ENCODE peak calls at places on chromosomes 16 and 17, in six cellular contexts. J, I, B, Y, L and N are unnamed samples. For H3K4me1, the result is how much of the 10 kb centered on the place peaks cover.

GRCh38 chr16:27642753-27643152 is 92.8 kb downstream of the KATNIP start:
- DNase-seq in I (no peak), L (peak), B (peak), Y (no peak), J (peak), N (no peak)

GRCh38 chr17:30323262-30323894 is 10.5 kb downstream of the TMIGD1 start:
- DNase-seq in Y (no peak), L (no peak), J (no peak), I (peak), B (no peak), N (no peak)

GRCh38 chr16:30985401-30986128 is 558 bp downstream of the HSD3B7 start:
- DNase-seq in B (peak), Y (peak), J (peak), I (peak), L (peak), N (peak)

GRCh38 chr17:44408786-44409185 is 19.3 kb upstream of the ITGA2B start:
- DNase-seq in L (no peak), Y (no peak), B (no peak), J (no peak), I (no peak), N (no peak)

GRCh38 chr16:87117936-87118335 is 199.3 kb downstream of the C16orf95 start:
- DNase-seq in J (no peak), I (no peak), L (no peak), B (no peak), Y (no peak), N (no peak)

GRCh38 chr17:38939987-38940386 is 14.6 kb downstream of the LASP1NB start:
- DNase-seq in Y (no peak), L (no peak), J (no peak), I (no peak), B (no peak), N (no peak)

GRCh38 chr17:81097943-81098308 is 63.0 kb downstream of the BAIAP2 start:
- DNase-seq in L (no peak), Y (no peak), J (no peak), B (no peak), I (peak), N (no peak)

GRCh38 chr17:39979865-39980401 is 674 bp upstream of the PSMD3 start:
- DNase-seq in B (peak), L (peak), I (peak), Y (no peak), J (peak), N (peak)

GRCh38 chr16:84662471-84662870 is 14.2 kb downstream of the KLHL36 start:
- DNase-seq in Y (no peak), B (no peak), L (no peak), J (no peak), I (no peak), N (no peak)

GRCh38 chr16:89918453-89919347 is at the start of gene MC1R:
- DNase-seq in L (peak), J (no peak), Y (no peak), B (peak), I (no peak), N (peak)

GRCh38 chr17:45896803-45897693 is 2.7 kb downstream of the MAPT start:
- DNase-seq in J (no peak), I (no peak), L (peak), Y (no peak), B (peak), N (no peak)

GRCh38 chr17:46031920-46032319 is 32.9 kb downstream of the STH start:
- DNase-seq in L (no peak), Y (no peak), I (no peak), B (no peak), J (no peak), N (no peak)

GRCh38 chr17:1229354-1229890 is 40.8 kb upstream of the BHLHA9 start:
- DNase-seq in Y (no peak), J (peak), L (peak), I (peak), B (peak), N (peak)

GRCh38 chr16:9070295-9070694 is 21.1 kb upstream of the HAPSTR1 start:
- DNase-seq in I (no peak), L (no peak), J (no peak), Y (no peak), B (no peak), N (no peak)

GRCh38 chr16:4513086-4513860 is 25.3 kb downstream of the CDIP1 start:
- DNase-seq in L (no peak), I (no peak), B (no peak), J (no peak), Y (no peak), N (no peak)

GRCh38 chr17:2637422-2637821 is 44.0 kb downstream of the PAFAH1B1 start:
- DNase-seq in I (no peak), L (no peak), J (no peak), Y (no peak), B (no peak), N (no peak)

GRCh38 chr16:47499700-47500264 is 38.7 kb downstream of the PHKB start:
- DNase-seq in L (no peak), J (no peak), Y (no peak), B (no peak), I (no peak), N (no peak)

GRCh38 chr16:1288813-1289479 is 20.5 kb upstream of the UBE2I start:
- DNase-seq in J (no peak), L (peak), Y (no peak), B (peak), I (no peak), N (no peak)

GRCh38 chr16:24670623-24671454 is 58.6 kb upstream of the TNRC6A start:
- DNase-seq in I (peak), Y (peak), B (peak), J (peak), L (peak), N (peak)

GRCh38 chr17:75219815-75220214 is 14.3 kb downstream of the NUP85 start:
- DNase-seq in L (no peak), B (no peak), I (no peak), Y (no peak), J (no peak), N (no peak)

GRCh38 chr17:81354944-81355327 is 40.3 kb upstream of the BAHCC1 start:
- DNase-seq in Y (peak), L (no peak), B (no peak), J (no peak), I (no peak), N (no peak)

GRCh38 chr16:29649560-29650494 is 13.2 kb upstream of the SPN start:
- DNase-seq in J (no peak), L (no peak), B (peak), I (no peak), Y (no peak), N (no peak)

GRCh38 chr17:8366231-8366630 is 10.3 kb downstream of the KRABD2 start:
- DNase-seq in Y (no peak), J (no peak), B (no peak), L (no peak), I (no peak), N (no peak)

GRCh38 chr16:84058664-84059063 is 16.1 kb upstream of the SLC38A8 start:
- DNase-seq in Y (no peak), B (no peak), L (no peak), I (no peak), J (peak), N (no peak)

GRCh38 chr17:45050680-45051059 is 762 bp downstream of the DCAKD start:
- DNase-seq in Y (no peak), J (no peak), I (peak), B (peak), L (peak), N (peak)

GRCh38 chr17:51091635-51092034 is 29.0 kb downstream of the SPAG9 start:
- DNase-seq in Y (no peak), L (no peak), I (no peak), J (no peak), B (no peak), N (no peak)

GRCh38 chr16:87419971-87420370 is 27.8 kb downstream of the MAP1LC3B start:
- DNase-seq in Y (no peak), B (no peak), I (no peak), L (no peak), J (no peak), N (no peak)

GRCh38 chr16:57514891-57515600 is 21.3 kb downstream of the CCDC102A start:
- DNase-seq in Y (no peak), L (peak), I (no peak), J (no peak), B (no peak), N (peak)

GRCh38 chr17:37787055-37787720 is 42.3 kb upstream of the HNF1B start:
- DNase-seq in B (no peak), I (peak), Y (peak), L (peak), J (no peak), N (no peak)

GRCh38 chr16:4293822-4294457 is 21.1 kb upstream of the TFAP4 start:
- DNase-seq in L (peak), Y (peak), B (peak), J (peak), I (no peak), N (peak)

GRCh38 chr17:30503558-30503957 is 26.4 kb downstream of the GOSR1 start:
- DNase-seq in Y (no peak), B (no peak), I (no peak), J (no peak), L (no peak), N (no peak)

GRCh38 chr17:17081304-17081940 is 39.2 kb downstream of the MPRIP start:
- DNase-seq in B (no peak), L (no peak), Y (no peak), J (no peak), I (no peak), N (no peak)

GRCh38 chr17:7703584-7704574 is 1.1 kb upstream of the EFNB3 start:
- DNase-seq in I (no peak), L (peak), Y (peak), B (peak), J (no peak), N (peak)

GRCh38 chr16:78198299-78198698 is 98.8 kb downstream of the WWOX start:
- DNase-seq in L (no peak), I (no peak), B (no peak), J (no peak), Y (no peak), N (no peak)

GRCh38 chr17:58121925-58122324 is 26.3 kb upstream of the OR4D1 start:
- DNase-seq in B (peak), J (no peak), L (peak), I (no peak), Y (no peak), N (peak)

GRCh38 chr17:48432820-48433775 is 3.1 kb upstream of the SKAP1 start:
- DNase-seq in L (no peak), Y (no peak), I (no peak), J (no peak), B (no peak), N (no peak)

GRCh38 chr17:48429156-48429555 is 858 bp downstream of the SKAP1 start:
- DNase-seq in B (no peak), J (no peak), I (no peak), L (peak), Y (no peak), N (no peak)

GRCh38 chr17:48426019-48426418 is 4.0 kb downstream of the SKAP1 start:
- DNase-seq in J (no peak), I (no peak), B (no peak), Y (no peak), L (no peak), N (no peak)

GRCh38 chr17:48427598-48427997 is 2.4 kb downstream of the SKAP1 start:
- DNase-seq in J (no peak), Y (no peak), L (no peak), B (no peak), I (peak), N (no peak)

DNA sequence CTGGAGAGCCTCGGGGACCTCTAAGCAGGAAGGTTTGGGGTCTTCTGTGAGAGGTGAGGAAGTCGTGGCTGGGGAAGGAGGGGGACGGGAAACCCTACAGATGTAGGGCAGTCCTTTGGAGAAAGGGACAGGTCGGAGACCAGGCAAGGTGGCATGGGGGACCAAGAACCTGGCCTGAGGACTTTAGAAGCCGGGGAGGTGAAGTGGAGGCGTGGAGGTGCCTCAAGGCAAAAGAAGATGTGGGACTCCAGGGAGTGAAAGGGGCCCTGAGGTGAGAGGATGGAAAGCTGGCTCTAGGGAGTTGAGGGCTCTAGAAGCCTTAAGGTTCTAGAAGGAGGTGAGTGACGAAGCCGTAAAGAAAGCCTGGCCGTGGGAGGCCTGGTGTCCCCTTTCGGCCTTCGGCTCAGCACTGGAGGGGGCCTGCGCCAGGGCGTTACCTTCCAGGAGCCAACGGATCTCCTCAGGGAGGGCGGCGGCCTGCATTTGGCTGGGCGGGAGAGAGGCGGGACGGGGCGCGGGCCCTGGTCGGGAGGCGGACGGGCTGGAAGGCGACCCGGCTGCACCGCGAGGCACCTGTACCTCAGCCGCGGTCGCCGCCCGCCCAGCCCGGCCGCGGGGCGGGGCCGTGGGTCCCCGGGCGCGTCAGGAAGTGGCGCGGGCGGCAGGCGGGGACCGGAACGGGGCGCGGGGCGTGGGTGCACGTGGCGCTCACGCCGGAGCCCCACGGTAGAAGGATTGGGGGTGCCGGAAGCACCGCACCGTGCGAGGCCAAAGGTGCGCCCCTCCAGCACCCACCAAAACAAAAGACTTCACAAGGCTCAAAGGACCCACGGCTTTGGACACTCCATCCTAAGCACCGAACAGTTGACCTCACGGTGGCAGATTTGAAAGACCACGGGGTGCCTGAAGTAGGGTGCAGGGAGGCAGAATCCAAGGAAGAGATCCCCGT is at the start of gene SKAP1:
- DNase-seq in B (peak), J (no peak), L (peak), Y (peak), I (peak), N (peak)
- H3K4me1 ChIP-seq in B (under half), J (under half), L (under half), Y (under half), I (under half), N (under half)

GRCh38 chr16:81494434-81494806 is 49.8 kb downstream of the CMIP start:
- DNase-seq in Y (no peak), J (no peak), B (no peak), L (no peak), I (no peak), N (peak)
- H3K4me1 ChIP-seq in Y (under half), J (under half), B (under half), L (under half), I (under half), N (half or more)

GRCh38 chr16:88476817-88477397 is 23.8 kb downstream of the ZFPM1 start:
- DNase-seq in Y (peak), L (no peak), I (no peak), B (no peak), J (no peak), N (no peak)
- H3K4me1 ChIP-seq in Y (under half), L (under half), I (under half), B (under half), J (under half), N (under half)

GRCh38 chr17:48420823-48421222 is 9.2 kb downstream of the SKAP1 start:
- DNase-seq in Y (no peak), L (no peak), B (no peak), J (no peak), I (no peak), N (no peak)
- H3K4me1 ChIP-seq in Y (under half), L (under half), B (under half), J (under half), I (under half), N (under half)

GRCh38 chr17:64327201-64327930 is 63.3 kb downstream of the PECAM1 start:
- DNase-seq in L (no peak), I (no peak), J (peak), Y (no peak), B (no peak), N (no peak)
- H3K4me1 ChIP-seq in L (under half), I (under half), J (under half), Y (under half), B (under half), N (under half)

GRCh38 chr17:77151236-77151635 is 10.5 kb downstream of the SEC14L1 start:
- DNase-seq in J (no peak), L (no peak), I (no peak), Y (no peak), B (no peak), N (no peak)

GRCh38 chr17:77155125-77155524 is 14.4 kb downstream of the SEC14L1 start:
- DNase-seq in I (no peak), B (no peak), Y (no peak), J (no peak), L (no peak), N (no peak)

GRCh38 chr17:77153487-77153886 is 12.7 kb downstream of the SEC14L1 start:
- DNase-seq in B (no peak), L (no peak), Y (no peak), I (no peak), J (no peak), N (no peak)

GRCh38 chr17:77148959-77149510 is 8.3 kb downstream of the SEC14L1 start:
- DNase-seq in I (no peak), L (no peak), B (no peak), Y (no peak), J (no peak), N (no peak)

DNA sequence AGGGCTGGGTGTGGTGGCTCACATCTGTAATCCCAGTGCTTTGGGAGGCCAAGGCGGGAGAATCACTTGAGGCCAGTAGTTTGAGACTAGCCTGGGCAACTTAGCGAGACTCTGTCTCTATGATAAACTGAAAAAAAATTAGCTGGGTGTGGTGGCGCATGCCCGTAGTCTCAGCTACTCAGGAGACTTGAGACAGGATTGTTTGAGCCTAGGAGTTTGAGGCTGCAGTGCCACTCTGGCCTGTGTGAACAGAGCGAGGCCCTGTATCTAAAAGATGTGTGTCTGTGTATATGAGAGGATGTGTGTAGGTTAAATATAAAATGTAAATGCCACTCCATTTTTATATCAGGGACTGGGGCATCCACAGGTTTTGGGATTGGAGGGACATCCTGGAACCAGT is 13.4 kb downstream of the SEC14L1 start:
- DNase-seq in L (no peak), B (no peak), Y (no peak), J (no peak), I (no peak), N (no peak)
- H3K4me1 ChIP-seq in L (under half), B (under half), Y (under half), J (half or more), I (under half), N (under half)

GRCh38 chr16:81795193-81795592 is 16.1 kb downstream of the PLCG2 start:
- DNase-seq in I (no peak), B (no peak), L (no peak), Y (no peak), J (no peak), N (no peak)

GRCh38 chr16:81790277-81790676 is 11.2 kb downstream of the PLCG2 start:
- DNase-seq in B (no peak), Y (no peak), I (no peak), J (no peak), L (no peak), N (no peak)

GRCh38 chr16:81796035-81796434 is 16.9 kb downstream of the PLCG2 start:
- DNase-seq in I (peak), L (no peak), Y (no peak), B (no peak), J (no peak), N (no peak)

GRCh38 chr16:81790772-81791171 is 11.7 kb downstream of the PLCG2 start:
- DNase-seq in I (no peak), J (no peak), Y (no peak), L (no peak), B (no peak), N (no peak)

DNA sequence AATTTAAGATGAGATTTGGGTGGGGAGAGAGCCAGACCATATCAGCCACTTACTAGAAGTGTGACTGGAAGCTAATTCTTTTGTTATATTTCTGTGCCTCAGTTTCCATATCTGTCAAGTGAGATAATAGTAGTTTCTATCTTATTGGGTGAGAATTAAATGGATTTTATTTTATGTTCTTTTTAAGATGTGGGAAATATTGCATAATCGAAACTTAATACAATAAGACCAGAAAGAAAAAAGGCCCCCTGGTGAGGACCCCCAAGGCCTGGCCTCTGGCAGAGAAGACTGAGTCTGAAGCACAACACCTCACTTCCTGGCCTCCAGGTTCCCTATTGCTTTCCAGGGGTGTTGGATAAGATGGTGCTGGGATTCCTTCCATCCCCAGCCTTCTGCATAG is 13.7 kb downstream of the PLCG2 start:
- DNase-seq in I (no peak), L (no peak), Y (no peak), B (no peak), J (no peak), N (no peak)
- H3K4me1 ChIP-seq in I (under half), L (under half), Y (under half), B (under half), J (under half), N (under half)

GRCh38 chr17:3796110-3796821 is 4.7 kb downstream of the ITGAE start:
- DNase-seq in B (no peak), L (peak), I (peak), J (no peak), Y (no peak), N (no peak)

GRCh38 chr17:3794890-3795757 is 5.9 kb downstream of the ITGAE start:
- DNase-seq in J (no peak), L (peak), Y (no peak), I (no peak), B (no peak), N (no peak)

GRCh38 chr17:3795758-3796102 is 5.3 kb downstream of the ITGAE start:
- DNase-seq in Y (no peak), L (no peak), J (no peak), B (no peak), I (no peak), N (no peak)

GRCh38 chr17:3798273-3799180 is 2.5 kb downstream of the ITGAE start:
- DNase-seq in L (peak), I (no peak), B (no peak), J (peak), Y (no peak), N (no peak)

DNA sequence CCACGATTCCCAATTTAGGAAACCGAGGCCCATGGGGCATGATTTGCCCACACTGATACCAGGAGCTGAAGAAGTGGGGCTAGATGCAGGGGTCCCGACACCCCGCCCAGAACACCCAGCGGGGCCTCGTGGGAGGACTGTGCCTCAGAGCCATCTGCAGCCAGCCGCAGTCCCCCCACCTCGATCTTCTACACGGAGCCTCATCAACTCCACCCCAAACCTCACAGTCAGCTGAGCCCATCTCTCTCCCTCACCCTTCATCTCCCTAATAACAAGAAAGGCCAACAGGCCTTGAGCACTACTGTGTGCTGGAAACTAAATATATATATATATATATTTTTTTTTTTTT is 4.2 kb downstream of the ITGAE start:
- DNase-seq in Y (no peak), J (no peak), I (no peak), L (peak), B (no peak), N (no peak)
- H3K4me1 ChIP-seq in Y (under half), J (under half), I (under half), L (under half), B (under half), N (under half)